ENCODE peak calls at places on chromosomes 7 and 10, in four cellular contexts. L is GM12864, G is tibial artery, Y is psoas muscle. R is an unnamed sample.

GRCh38 chr10:123614888-123615287 is 51.3 kb upstream of the GPR26 start:
- DNase-seq in G (peak; percentile 67), L (peak; percentile 2), Y (peak; percentile 49), R (peak; percentile 41)

GRCh38 chr10:43407148-43407575 is 1.8 kb downstream of the HNRNPF start:
- DNase-seq in L (no peak), Y (peak; percentile 61), G (peak; percentile 25), R (peak; percentile 71)

GRCh38 chr10:23439452-23439919 is 611 bp downstream of the OTUD1 start:
- DNase-seq in Y (no peak), G (no peak), L (no peak), R (no peak)

GRCh38 chr7:136874393-136875032 is 6.1 kb downstream of the CHRM2 start:
- DNase-seq in Y (no peak), G (no peak), L (no peak), R (no peak)

GRCh38 chr10:132311338-132311939 is 3.7 kb upstream of the STK32C start:
- DNase-seq in L (no peak), G (no peak), Y (no peak), R (no peak)

GRCh38 chr7:11988186-11988585 is 156.2 kb upstream of the THSD7A start:
- DNase-seq in L (no peak), G (no peak), Y (no peak), R (no peak)

GRCh38 chr10:35219292-35219691 is 92.6 kb downstream of the CREM start:
- DNase-seq in L (no peak), G (no peak), Y (no peak), R (no peak)

GRCh38 chr7:139873593-139874374 is 44.7 kb downstream of the TBXAS1 start:
- DNase-seq in G (no peak), L (no peak), Y (no peak), R (no peak)

GRCh38 chr7:17206354-17206905 is 92.0 kb upstream of the AHR start:
- DNase-seq in Y (no peak), L (no peak), G (no peak), R (no peak)

GRCh38 chr10:4838743-4839142 is 12.7 kb downstream of the AKR1E2 start:
- DNase-seq in G (no peak), Y (no peak), L (no peak), R (no peak)

GRCh38 chr7:43753401-43753800 is 5.1 kb upstream of the BLVRA start:
- DNase-seq in G (no peak), L (no peak), Y (no peak), R (no peak)

GRCh38 chr7:23346316-23346715 is 47.2 kb downstream of the MALSU1 start:
- DNase-seq in G (no peak), L (no peak), Y (no peak), R (peak; percentile 44)

GRCh38 chr7:45120-46090 is 147.0 kb upstream of the FAM20C start:
- DNase-seq in G (no peak), L (no peak), Y (no peak), R (no peak)

GRCh38 chr10:28569506-28570159 is 36.7 kb downstream of the WAC start:
- DNase-seq in G (no peak), L (no peak), Y (no peak), R (peak; percentile 13)

GRCh38 chr7:103914147-103914899 is 75.1 kb downstream of the RELN start:
- DNase-seq in L (no peak), G (no peak), Y (no peak), R (no peak)
- TF ChIP-seq CTCF in L (no peak), G (no peak), Y (no peak), R (no peak)

GRCh38 chr10:91389636-91390512 is 20.3 kb upstream of the HECTD2 start:
- DNase-seq in L (peak; percentile 37), G (no peak), Y (no peak), R (peak; percentile 41)
- TF ChIP-seq CTCF in L (peak; percentile 39), G (peak; percentile 55), Y (peak; percentile 75), R (peak; percentile 68)

DNA sequence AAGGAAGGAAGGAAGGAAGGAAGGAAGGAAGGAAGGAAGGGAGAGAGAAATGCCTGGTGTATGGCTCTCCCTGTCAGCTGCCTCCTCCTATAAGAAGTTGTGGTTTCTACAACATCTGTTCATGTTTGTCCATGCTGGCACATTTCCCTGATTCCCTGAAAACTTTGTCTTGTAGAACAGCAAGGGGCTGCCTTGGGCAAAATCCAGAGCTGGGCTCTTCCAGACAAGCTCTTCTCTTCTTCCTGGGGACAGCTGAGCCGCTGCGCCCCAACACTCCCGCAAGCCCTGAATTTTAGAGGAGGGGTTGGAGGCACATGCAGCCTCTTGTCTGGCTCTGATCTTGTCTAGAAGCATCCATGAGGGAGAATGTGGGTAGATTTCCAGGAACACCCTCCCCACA is 282.0 kb upstream of the ADARB2 start:
- DNase-seq in G (no peak), Y (no peak), L (no peak), R (no peak)
- TF ChIP-seq CTCF in G (no peak), Y (no peak), L (no peak), R (no peak)

DNA sequence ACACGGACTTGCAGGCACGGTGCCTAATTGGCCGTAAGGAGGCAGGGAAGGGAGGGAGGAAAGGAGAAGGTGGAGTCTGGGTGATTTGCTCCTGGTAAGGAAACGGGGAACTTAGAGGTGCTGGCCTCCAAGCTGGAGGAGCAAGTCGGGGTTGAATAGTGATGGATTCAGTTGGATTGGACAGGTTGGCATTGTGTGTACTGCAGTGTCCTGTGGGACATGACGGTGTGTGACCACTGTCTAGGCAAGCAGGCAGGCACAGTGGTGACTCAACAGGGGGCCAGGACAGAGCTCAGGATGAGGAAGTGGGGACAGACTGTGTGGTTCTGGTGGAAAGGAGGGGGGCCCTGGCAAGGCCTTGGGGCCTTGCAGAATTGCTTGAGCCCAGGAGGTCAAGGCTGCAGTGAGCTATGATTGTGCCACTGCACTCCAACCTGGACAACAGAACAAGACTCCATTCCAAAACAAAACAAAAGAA is 48.8 kb downstream of the COL26A1 start:
- DNase-seq in G (no peak), Y (peak; percentile 16), L (no peak), R (no peak)
- TF ChIP-seq CTCF in G (no peak), Y (no peak), L (no peak), R (no peak)

GRCh38 chr10:75401569-75402485 is at the start of gene ZNF503:
- DNase-seq in G (peak; percentile 98), L (no peak), Y (peak; percentile 97), R (peak; percentile 85)
- TF ChIP-seq CTCF in G (peak; percentile 25), L (no peak), Y (no peak), R (no peak)

GRCh38 chr10:89224697-89225443 is 17.8 kb upstream of the CH25H start:
- DNase-seq in G (no peak), Y (no peak), L (no peak), R (no peak)
- TF ChIP-seq CTCF in G (peak; percentile 10), Y (peak; percentile 20), L (no peak), R (peak; percentile 22)

R was measured in GM13977.